ENCODE peak calls at places on chromosomes 5 and 9, in five cellular contexts. Z is H1, M is K562, Y is HCT116, W is SK-N-SH. E is an unnamed sample.

GRCh38 chr5:137304227-137304874 is 194.8 kb downstream of the SPOCK1 start:
- DNase-seq in Z (no peak), M (no peak), Y (no peak), W (no peak), E (peak; percentile 17)

GRCh38 chr9:129550199-129550839 is 70.6 kb downstream of the C9orf50 start:
- DNase-seq in Z (no peak), M (no peak), Y (no peak), W (peak; percentile 90), E (peak; percentile 55)

GRCh38 chr9:92654481-92655301 is 15.2 kb downstream of the IPPK start:
- DNase-seq in Z (no peak), M (no peak), Y (no peak), W (no peak), E (no peak)

GRCh38 chr5:82513739-82514138 is 235.6 kb upstream of the RPS23 start:
- DNase-seq in Z (no peak), M (no peak), Y (no peak), W (peak; percentile 11), E (peak; percentile 19)

GRCh38 chr9:124206391-124206790 is 51.4 kb upstream of the NEK6 start:
- DNase-seq in Z (no peak), M (no peak), Y (no peak), W (no peak), E (no peak)

GRCh38 chr5:181207214-181207959 is 2.4 kb upstream of the TRIM7 start:
- DNase-seq in Z (no peak), M (no peak), Y (peak; percentile 86), W (peak; percentile 63), E (no peak)

GRCh38 chr9:71876106-71876505 is 34.9 kb downstream of the ABHD17B start:
- DNase-seq in Z (no peak), M (no peak), Y (no peak), W (no peak), E (no peak)

GRCh38 chr9:71608825-71609452 is 159.4 kb downstream of the CEMIP2 start:
- DNase-seq in Z (no peak), M (no peak), Y (no peak), W (no peak), E (no peak)

GRCh38 chr9:112881366-112881765 is 9.3 kb downstream of the SLC46A2 start:
- DNase-seq in Z (no peak), M (no peak), Y (no peak), W (no peak), E (no peak)

GRCh38 chr9:61671276-61671973 is 481.6 kb downstream of the SPATA31A7 start:
- DNase-seq in Z (no peak), M (no peak), Y (no peak), W (peak; percentile 38), E (peak; percentile 33)

GRCh38 chr5:139130217-139130616 is 68.0 kb downstream of the SIL1 start:
- DNase-seq in Z (no peak), M (no peak), Y (no peak), W (no peak), E (no peak)

GRCh38 chr9:70832487-70832886 is 288.9 kb downstream of the TRPM3 start:
- DNase-seq in Z (no peak), M (no peak), Y (no peak), W (no peak), E (no peak)

GRCh38 chr5:56055859-56056258 is 61.1 kb upstream of the IL6ST start:
- DNase-seq in Z (no peak), M (no peak), Y (no peak), W (no peak), E (no peak)

GRCh38 chr5:3221432-3221831 is 374.2 kb upstream of the IRX1 start:
- DNase-seq in Z (no peak), M (no peak), Y (no peak), W (no peak), E (no peak)

GRCh38 chr5:84362061-84362720 is 22.5 kb downstream of the EDIL3 start:
- DNase-seq in Z (no peak), M (no peak), Y (no peak), W (no peak), E (no peak)

GRCh38 chr5:130710596-130710995 is 454.5 kb downstream of the HINT1 start:
- DNase-seq in Z (no peak), M (no peak), Y (no peak), W (no peak), E (no peak)

GRCh38 chr9:5895782-5896181 is 5.1 kb downstream of the MLANA start:
- DNase-seq in Z (no peak), M (no peak), Y (no peak), W (no peak), E (no peak)

GRCh38 chr9:5893134-5893505 is 2.4 kb downstream of the MLANA start:
- DNase-seq in Z (no peak), M (no peak), Y (no peak), W (no peak), E (no peak)

GRCh38 chr9:5893591-5894236 is 3.0 kb downstream of the MLANA start:
- DNase-seq in Z (no peak), M (no peak), Y (no peak), W (no peak), E (peak; percentile 54)

GRCh38 chr9:5892456-5893133 is 1.9 kb downstream of the MLANA start:
- DNase-seq in Z (no peak), M (no peak), Y (no peak), W (no peak), E (no peak)

GRCh38 chr9:5894237-5894959 is 3.7 kb downstream of the MLANA start:
- DNase-seq in Z (no peak), M (no peak), Y (no peak), W (no peak), E (no peak)
- TF ChIP-seq JUND in Z (no peak), M (no peak), Y (no peak), W (no peak), E (no peak)

DNA sequence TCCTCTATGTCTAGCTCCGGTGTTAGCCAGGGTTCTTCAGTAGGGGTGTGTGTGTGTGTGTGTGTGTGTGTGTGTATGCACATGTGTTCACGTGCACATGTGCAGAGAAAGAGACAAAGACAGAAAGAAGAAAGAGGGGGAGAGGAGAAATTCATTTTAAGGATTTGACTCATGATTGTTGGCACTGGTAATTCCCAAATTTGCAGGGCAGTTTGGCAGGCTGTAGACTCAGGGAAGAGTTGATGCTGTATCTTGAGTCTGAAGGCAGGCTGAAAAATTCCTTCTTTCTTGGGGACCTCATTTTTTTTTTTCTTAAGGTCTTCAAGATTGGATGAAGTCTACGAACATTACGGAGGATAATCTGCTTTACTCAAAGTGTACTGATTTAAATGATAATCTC is 335.7 kb downstream of the NSG2 start:
- DNase-seq in Z (no peak), M (no peak), Y (no peak), W (no peak), E (no peak)
- TF ChIP-seq JUND in Z (no peak), M (no peak), Y (no peak), W (no peak), E (no peak)

GRCh38 chr5:171355302-171355724 is 32.3 kb upstream of the NPM1 start:
- DNase-seq in Z (no peak), M (no peak), Y (no peak), W (no peak), E (no peak)
- TF ChIP-seq JUND in Z (no peak), M (no peak), Y (no peak), W (no peak), E (no peak)

GRCh38 chr9:31142456-31142855 is 1242.0 kb upstream of the ACO1 start:
- DNase-seq in Z (no peak), M (no peak), Y (no peak), W (no peak), E (no peak)
- TF ChIP-seq JUND in Z (no peak), M (no peak), Y (no peak), W (no peak), E (no peak)

GRCh38 chr5:72597456-72597948 is 90.3 kb upstream of the ZNF366 start:
- DNase-seq in Z (no peak), M (peak; percentile 80), Y (no peak), W (no peak), E (no peak)

GRCh38 chr5:72599519-72600400 is 92.5 kb upstream of the ZNF366 start:
- DNase-seq in Z (no peak), M (no peak), Y (no peak), W (no peak), E (no peak)

GRCh38 chr5:72596956-72597355 is 89.7 kb upstream of the ZNF366 start:
- DNase-seq in Z (no peak), M (peak; percentile 59), Y (no peak), W (no peak), E (no peak)

GRCh38 chr5:72600401-72600981 is 93.3 kb upstream of the ZNF366 start:
- DNase-seq in Z (no peak), M (no peak), Y (peak; percentile 10), W (no peak), E (no peak)

DNA sequence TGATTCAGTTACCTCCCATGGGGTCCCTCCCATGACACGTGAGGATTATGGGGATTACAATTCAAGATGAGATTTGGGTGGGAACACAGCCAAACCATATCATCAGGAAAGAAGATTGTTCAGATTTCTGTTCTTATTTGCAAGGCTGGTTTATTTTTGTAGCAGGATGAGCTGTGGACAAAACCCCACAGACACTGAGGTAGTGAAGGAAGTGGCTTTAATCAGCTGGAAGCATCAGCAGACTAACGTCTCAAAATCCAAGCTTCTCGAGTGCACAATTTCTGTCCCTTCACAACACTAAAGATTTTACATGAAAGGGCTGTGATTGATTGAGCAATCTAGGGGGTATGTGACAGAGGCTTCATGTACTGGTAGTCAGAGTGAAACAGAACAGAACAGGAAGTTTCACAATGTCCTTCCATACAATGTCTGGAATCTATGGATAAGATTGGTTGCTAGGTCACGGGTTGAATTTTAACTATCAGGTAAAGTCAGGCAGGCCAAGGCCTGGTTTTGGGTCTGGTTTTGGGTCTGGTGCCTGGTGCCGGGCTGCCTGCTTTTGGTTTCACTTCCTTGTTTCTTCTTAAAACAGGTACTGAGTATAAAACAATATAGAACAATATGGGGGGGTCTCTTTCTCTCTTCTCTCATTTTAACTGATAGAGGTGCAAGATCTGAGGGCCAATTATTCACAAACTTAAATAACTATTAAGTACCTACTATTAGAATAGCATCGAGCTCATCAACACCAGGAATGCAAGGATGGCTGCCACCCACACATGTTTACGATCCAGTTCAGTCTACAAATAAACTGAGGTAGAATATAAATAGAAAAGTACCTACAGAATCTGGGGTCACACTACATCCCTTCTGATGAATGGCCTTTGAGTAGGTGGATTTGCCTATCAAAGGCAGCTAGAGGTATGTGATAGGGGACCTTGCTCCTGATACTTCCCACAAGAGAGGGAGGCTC is 91.5 kb upstream of the ZNF366 start:
- DNase-seq in Z (no peak), M (no peak), Y (no peak), W (no peak), E (no peak)
- TF ChIP-seq JUND in Z (no peak), M (no peak), Y (no peak), W (no peak), E (no peak)

GRCh38 chr5:172870807-172871431 is 36.9 kb downstream of the ERGIC1 start:
- DNase-seq in Z (no peak), M (no peak), Y (no peak), W (peak; percentile 41), E (no peak)
- TF ChIP-seq JUND in Z (no peak), M (no peak), Y (no peak), W (no peak), E (no peak)

GRCh38 chr9:38311382-38312270 is 80.9 kb upstream of the ALDH1B1 start:
- DNase-seq in Z (no peak), M (no peak), Y (no peak), W (no peak), E (no peak)
- TF ChIP-seq JUND in Z (no peak), M (no peak), Y (no peak), W (no peak), E (no peak)

E was measured in T47D.